ENCODE peak calls at places on chromosomes 16 and 17, in eight cellular contexts. One of them, this sample, is unnamed.

GRCh38 chr17:7651959-7652658 is 1.4 kb downstream of the ATP1B2 start:
- DNase-seq in tibial nerve: no peak
- DNase-seq in gastrocnemius medialis: no peak
- DNase-seq in trophoblast cell: no peak
- DNase-seq in IMR-90: no peak
- DNase-seq in GM23338: peak; percentile 57
- DNase-seq in HL-60: no peak
- DNase-seq in tibial artery: no peak
- DNase-seq in this sample: no peak

GRCh38 chr16:28977703-28978641 is 3.4 kb downstream of the SPNS1 start:
- DNase-seq in tibial nerve: no peak
- DNase-seq in gastrocnemius medialis: no peak
- DNase-seq in trophoblast cell: peak; percentile 8
- DNase-seq in IMR-90: no peak
- DNase-seq in GM23338: peak; percentile 81
- DNase-seq in HL-60: no peak
- DNase-seq in tibial artery: no peak
- DNase-seq in this sample: no peak

GRCh38 chr17:20934288-20934687 is 108.5 kb downstream of the USP22 start:
- DNase-seq in tibial nerve: no peak
- DNase-seq in gastrocnemius medialis: no peak
- DNase-seq in trophoblast cell: no peak
- DNase-seq in IMR-90: no peak
- DNase-seq in GM23338: no peak
- DNase-seq in HL-60: no peak
- DNase-seq in tibial artery: no peak
- DNase-seq in this sample: no peak

GRCh38 chr16:12611006-12611477 is 192.6 kb downstream of the CPPED1 start:
- DNase-seq in tibial nerve: no peak
- DNase-seq in gastrocnemius medialis: no peak
- DNase-seq in trophoblast cell: peak; percentile 48
- DNase-seq in IMR-90: no peak
- DNase-seq in GM23338: no peak
- DNase-seq in HL-60: no peak
- DNase-seq in tibial artery: no peak
- DNase-seq in this sample: no peak

GRCh38 chr16:80806957-80807356 is 2.6 kb upstream of the CDYL2 start:
- DNase-seq in tibial nerve: no peak
- DNase-seq in gastrocnemius medialis: no peak
- DNase-seq in trophoblast cell: no peak
- DNase-seq in IMR-90: peak; percentile 69
- DNase-seq in GM23338: no peak
- DNase-seq in HL-60: no peak
- DNase-seq in tibial artery: no peak
- DNase-seq in this sample: no peak

GRCh38 chr17:45223541-45224528 is 2.1 kb downstream of the FMNL1 start:
- DNase-seq in tibial nerve: no peak
- DNase-seq in gastrocnemius medialis: no peak
- DNase-seq in trophoblast cell: no peak
- DNase-seq in IMR-90: no peak
- DNase-seq in GM23338: no peak
- DNase-seq in HL-60: no peak
- DNase-seq in tibial artery: no peak
- DNase-seq in this sample: no peak

GRCh38 chr16:79698341-79698753 is 97.8 kb upstream of the MAF start:
- DNase-seq in tibial nerve: peak; percentile 46
- DNase-seq in gastrocnemius medialis: no peak
- DNase-seq in trophoblast cell: peak; percentile 51
- DNase-seq in IMR-90: peak; percentile 40
- DNase-seq in GM23338: no peak
- DNase-seq in HL-60: no peak
- DNase-seq in tibial artery: no peak
- DNase-seq in this sample: no peak

GRCh38 chr17:77810536-77810935 is 148.0 kb upstream of the TNRC6C start:
- DNase-seq in tibial nerve: no peak
- DNase-seq in gastrocnemius medialis: peak; percentile 76
- DNase-seq in trophoblast cell: no peak
- DNase-seq in IMR-90: peak; percentile 33
- DNase-seq in GM23338: no peak
- DNase-seq in HL-60: no peak
- DNase-seq in tibial artery: peak; percentile 82
- DNase-seq in this sample: no peak

GRCh38 chr17:48997103-48997826 is at the start of gene IGF2BP1:
- DNase-seq in tibial nerve: no peak
- DNase-seq in gastrocnemius medialis: no peak
- DNase-seq in trophoblast cell: peak; percentile 25
- DNase-seq in IMR-90: peak; percentile 78
- DNase-seq in GM23338: peak; percentile 88
- DNase-seq in HL-60: no peak
- DNase-seq in tibial artery: no peak
- DNase-seq in this sample: peak; percentile 81

DNA sequence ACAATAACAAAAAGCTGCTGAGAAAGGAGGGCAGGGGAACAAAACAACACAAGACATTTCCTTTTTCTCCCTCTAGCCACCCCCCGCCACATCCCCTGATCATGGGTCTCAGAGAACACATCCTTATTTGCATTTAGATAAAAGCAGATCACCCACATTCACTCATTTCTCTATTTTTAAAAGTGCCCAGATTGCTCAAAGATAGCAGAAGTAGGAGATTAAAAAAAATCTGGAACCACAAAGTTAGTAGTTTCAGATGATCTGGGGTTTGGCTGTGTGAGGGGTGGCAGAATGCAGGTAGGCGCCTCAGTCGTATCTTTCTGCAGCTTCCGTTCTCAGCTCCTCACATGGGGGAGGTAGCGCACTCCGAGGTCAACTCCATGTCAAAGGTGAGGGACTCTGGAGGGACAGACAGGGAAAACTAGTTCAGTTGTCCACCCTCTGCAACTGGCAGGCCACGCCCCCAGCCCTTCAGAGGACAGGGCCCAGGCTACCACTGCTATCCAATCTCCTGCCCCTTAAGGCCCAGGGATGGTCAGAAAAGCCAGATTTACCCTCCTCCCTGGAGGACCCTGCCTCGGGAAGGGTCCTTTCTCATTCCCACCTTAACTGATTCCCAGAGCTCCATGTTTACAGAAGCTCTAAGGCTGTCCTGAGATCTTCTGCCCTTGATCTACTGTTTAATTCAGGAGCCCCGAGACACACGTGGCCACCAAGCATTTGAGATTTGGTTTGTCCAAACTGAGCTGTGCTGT is 27.3 kb downstream of the STAT5A start:
- DNase-seq in tibial nerve: no peak
- DNase-seq in gastrocnemius medialis: no peak
- DNase-seq in trophoblast cell: no peak
- DNase-seq in IMR-90: no peak
- DNase-seq in GM23338: no peak
- DNase-seq in HL-60: no peak
- DNase-seq in tibial artery: no peak
- DNase-seq in this sample: no peak
- H3K27ac ChIP-seq in tibial nerve: peak overlapping the region; percentile 26
- H3K27ac ChIP-seq in gastrocnemius medialis: no peak overlapping the region
- H3K27ac ChIP-seq in trophoblast cell: no peak overlapping the region
- H3K27ac ChIP-seq in IMR-90: no peak overlapping the region
- H3K27ac ChIP-seq in GM23338: peak overlapping the region; percentile 55
- H3K27ac ChIP-seq in HL-60: no peak overlapping the region
- H3K27ac ChIP-seq in tibial artery: no peak overlapping the region
- H3K27ac ChIP-seq in this sample: no peak overlapping the region

GRCh38 chr16:67157106-67157748 is 2.5 kb downstream of the TRADD start:
- DNase-seq in tibial nerve: no peak
- DNase-seq in gastrocnemius medialis: no peak
- DNase-seq in trophoblast cell: no peak
- DNase-seq in IMR-90: no peak
- DNase-seq in GM23338: no peak
- DNase-seq in HL-60: no peak
- DNase-seq in tibial artery: no peak
- DNase-seq in this sample: no peak
- H3K27ac ChIP-seq in tibial nerve: no peak overlapping the region
- H3K27ac ChIP-seq in gastrocnemius medialis: no peak overlapping the region
- H3K27ac ChIP-seq in trophoblast cell: no peak overlapping the region
- H3K27ac ChIP-seq in IMR-90: no peak overlapping the region
- H3K27ac ChIP-seq in GM23338: no peak overlapping the region
- H3K27ac ChIP-seq in HL-60: no peak overlapping the region
- H3K27ac ChIP-seq in tibial artery: no peak overlapping the region
- H3K27ac ChIP-seq in this sample: no peak overlapping the region

GRCh38 chr17:13568746-13569739 is 32.7 kb downstream of the HS3ST3A1 start:
- DNase-seq in tibial nerve: no peak
- DNase-seq in gastrocnemius medialis: no peak
- DNase-seq in trophoblast cell: no peak
- DNase-seq in IMR-90: no peak
- DNase-seq in GM23338: no peak
- DNase-seq in HL-60: no peak
- DNase-seq in tibial artery: no peak
- DNase-seq in this sample: peak; percentile 57
- H3K27ac ChIP-seq in tibial nerve: no peak overlapping the region
- H3K27ac ChIP-seq in gastrocnemius medialis: no peak overlapping the region
- H3K27ac ChIP-seq in trophoblast cell: peak overlapping the region; percentile 32
- H3K27ac ChIP-seq in IMR-90: no peak overlapping the region
- H3K27ac ChIP-seq in GM23338: peak overlapping the region; percentile 67
- H3K27ac ChIP-seq in HL-60: no peak overlapping the region
- H3K27ac ChIP-seq in tibial artery: no peak overlapping the region
- H3K27ac ChIP-seq in this sample: peak overlapping the region; percentile 50

GRCh38 chr17:4795168-4795567 is 796 bp upstream of the PSMB6 start:
- DNase-seq in tibial nerve: no peak
- DNase-seq in gastrocnemius medialis: no peak
- DNase-seq in trophoblast cell: no peak
- DNase-seq in IMR-90: no peak
- DNase-seq in GM23338: no peak
- DNase-seq in HL-60: no peak
- DNase-seq in tibial artery: no peak
- DNase-seq in this sample: no peak
- H3K27ac ChIP-seq in tibial nerve: peak overlapping the region; percentile 88
- H3K27ac ChIP-seq in gastrocnemius medialis: no peak overlapping the region
- H3K27ac ChIP-seq in trophoblast cell: no peak overlapping the region
- H3K27ac ChIP-seq in IMR-90: no peak overlapping the region
- H3K27ac ChIP-seq in GM23338: no peak overlapping the region
- H3K27ac ChIP-seq in HL-60: no peak overlapping the region
- H3K27ac ChIP-seq in tibial artery: peak overlapping the region; percentile 86
- H3K27ac ChIP-seq in this sample: no peak overlapping the region

GRCh38 chr16:24396350-24397271 is 140.5 kb downstream of the CACNG3 start:
- DNase-seq in tibial nerve: no peak
- DNase-seq in gastrocnemius medialis: no peak
- DNase-seq in trophoblast cell: no peak
- DNase-seq in IMR-90: no peak
- DNase-seq in GM23338: no peak
- DNase-seq in HL-60: no peak
- DNase-seq in tibial artery: no peak
- DNase-seq in this sample: no peak
- H3K27ac ChIP-seq in tibial nerve: no peak overlapping the region
- H3K27ac ChIP-seq in gastrocnemius medialis: no peak overlapping the region
- H3K27ac ChIP-seq in trophoblast cell: no peak overlapping the region
- H3K27ac ChIP-seq in IMR-90: no peak overlapping the region
- H3K27ac ChIP-seq in GM23338: no peak overlapping the region
- H3K27ac ChIP-seq in HL-60: no peak overlapping the region
- H3K27ac ChIP-seq in tibial artery: no peak overlapping the region
- H3K27ac ChIP-seq in this sample: no peak overlapping the region

DNA sequence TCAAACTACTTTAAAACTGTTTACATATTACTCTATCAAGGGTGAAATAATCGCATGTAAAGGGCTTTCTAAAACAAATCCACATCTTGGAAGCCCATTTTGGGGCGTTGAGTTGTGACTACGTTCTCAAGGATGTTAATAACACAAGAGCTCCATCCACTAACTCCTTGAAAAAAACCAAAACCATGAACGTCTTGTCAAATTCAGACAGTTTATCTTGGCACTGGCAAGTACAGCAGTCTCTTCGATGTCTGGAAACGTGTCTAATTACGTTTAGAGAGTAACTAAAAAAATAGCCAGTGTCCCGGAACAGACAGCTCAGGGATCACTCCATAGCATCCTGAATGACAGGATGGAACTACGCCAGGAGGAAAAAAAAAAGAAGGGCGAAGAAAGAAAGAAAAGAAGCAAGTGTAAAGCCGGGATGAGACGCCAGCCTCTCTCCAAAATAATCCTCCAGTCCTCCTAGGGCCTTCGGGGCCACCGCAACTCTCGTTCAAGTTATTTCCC is 965 bp downstream of the MYO1D start:
- DNase-seq in tibial nerve: no peak
- DNase-seq in gastrocnemius medialis: no peak
- DNase-seq in trophoblast cell: no peak
- DNase-seq in IMR-90: peak; percentile 1
- DNase-seq in GM23338: no peak
- DNase-seq in HL-60: no peak
- DNase-seq in tibial artery: no peak
- DNase-seq in this sample: peak; percentile 1
- H3K27ac ChIP-seq in tibial nerve: peak overlapping the region; percentile 91
- H3K27ac ChIP-seq in gastrocnemius medialis: peak overlapping the region; percentile 77
- H3K27ac ChIP-seq in trophoblast cell: no peak overlapping the region
- H3K27ac ChIP-seq in IMR-90: no peak overlapping the region
- H3K27ac ChIP-seq in GM23338: peak overlapping the region; percentile 87
- H3K27ac ChIP-seq in HL-60: no peak overlapping the region
- H3K27ac ChIP-seq in tibial artery: peak overlapping the region; percentile 93
- H3K27ac ChIP-seq in this sample: no peak overlapping the region

GRCh38 chr16:56774009-56774408 is 44.1 kb downstream of the NUP93 start:
- DNase-seq in tibial nerve: no peak
- DNase-seq in gastrocnemius medialis: no peak
- DNase-seq in trophoblast cell: no peak
- DNase-seq in IMR-90: no peak
- DNase-seq in GM23338: no peak
- DNase-seq in HL-60: no peak
- DNase-seq in tibial artery: no peak
- DNase-seq in this sample: no peak
- H3K27ac ChIP-seq in tibial nerve: no peak overlapping the region
- H3K27ac ChIP-seq in gastrocnemius medialis: no peak overlapping the region
- H3K27ac ChIP-seq in trophoblast cell: no peak overlapping the region
- H3K27ac ChIP-seq in IMR-90: no peak overlapping the region
- H3K27ac ChIP-seq in GM23338: no peak overlapping the region
- H3K27ac ChIP-seq in HL-60: no peak overlapping the region
- H3K27ac ChIP-seq in tibial artery: no peak overlapping the region
- H3K27ac ChIP-seq in this sample: no peak overlapping the region

GRCh38 chr17:36133629-36134259 is 30.1 kb downstream of the CCL4 start:
- DNase-seq in tibial nerve: peak; percentile 56
- DNase-seq in gastrocnemius medialis: no peak
- DNase-seq in trophoblast cell: no peak
- DNase-seq in IMR-90: no peak
- DNase-seq in GM23338: no peak
- DNase-seq in HL-60: no peak
- DNase-seq in tibial artery: no peak
- DNase-seq in this sample: no peak
- H3K27ac ChIP-seq in tibial nerve: no peak overlapping the region
- H3K27ac ChIP-seq in gastrocnemius medialis: no peak overlapping the region
- H3K27ac ChIP-seq in trophoblast cell: no peak overlapping the region
- H3K27ac ChIP-seq in IMR-90: no peak overlapping the region
- H3K27ac ChIP-seq in GM23338: no peak overlapping the region
- H3K27ac ChIP-seq in HL-60: no peak overlapping the region
- H3K27ac ChIP-seq in tibial artery: no peak overlapping the region
- H3K27ac ChIP-seq in this sample: no peak overlapping the region

GRCh38 chr17:1635675-1636465 is 7.2 kb upstream of the SLC43A2 start:
- DNase-seq in tibial nerve: no peak
- DNase-seq in gastrocnemius medialis: no peak
- DNase-seq in trophoblast cell: peak; percentile 70
- DNase-seq in IMR-90: no peak
- DNase-seq in GM23338: no peak
- DNase-seq in HL-60: no peak
- DNase-seq in tibial artery: no peak
- DNase-seq in this sample: no peak
- H3K27ac ChIP-seq in tibial nerve: no peak overlapping the region
- H3K27ac ChIP-seq in gastrocnemius medialis: no peak overlapping the region
- H3K27ac ChIP-seq in trophoblast cell: no peak overlapping the region
- H3K27ac ChIP-seq in IMR-90: no peak overlapping the region
- H3K27ac ChIP-seq in GM23338: no peak overlapping the region
- H3K27ac ChIP-seq in HL-60: no peak overlapping the region
- H3K27ac ChIP-seq in tibial artery: no peak overlapping the region
- H3K27ac ChIP-seq in this sample: no peak overlapping the region